ENCODE peak calls at places on chromosomes 13 and 19, in four cellular contexts. One of them, this sample, is unnamed.

GRCh38 chr19:5949792-5950305 is 28.1 kb downstream of the RANBP3 start:
- DNase-seq in CD4-positive, alpha-beta memory T cell: peak
- DNase-seq in psoas muscle: no peak
- DNase-seq in thoracic aorta: no peak
- DNase-seq in this sample: peak

GRCh38 chr13:66635526-66635925 is 594.6 kb downstream of the PCDH9 start:
- DNase-seq in CD4-positive, alpha-beta memory T cell: no peak
- DNase-seq in psoas muscle: no peak
- DNase-seq in thoracic aorta: no peak
- DNase-seq in this sample: no peak

GRCh38 chr19:15222738-15223648 is 9.3 kb downstream of the EPHX3 start:
- DNase-seq in CD4-positive, alpha-beta memory T cell: peak
- DNase-seq in psoas muscle: peak
- DNase-seq in thoracic aorta: peak
- DNase-seq in this sample: peak

GRCh38 chr19:47379398-47379938 is 30.4 kb downstream of the DHX34 start:
- DNase-seq in CD4-positive, alpha-beta memory T cell: no peak
- DNase-seq in psoas muscle: no peak
- DNase-seq in thoracic aorta: no peak
- DNase-seq in this sample: no peak

GRCh38 chr13:32278456-32278855 is 36.7 kb downstream of the ZAR1L start:
- DNase-seq in CD4-positive, alpha-beta memory T cell: no peak
- DNase-seq in psoas muscle: no peak
- DNase-seq in thoracic aorta: no peak
- DNase-seq in this sample: no peak

GRCh38 chr13:110138009-110138699 is 168.8 kb downstream of the COL4A1 start:
- DNase-seq in CD4-positive, alpha-beta memory T cell: peak
- DNase-seq in psoas muscle: peak
- DNase-seq in thoracic aorta: peak
- DNase-seq in this sample: peak

GRCh38 chr19:55369651-55370304 is 485 bp downstream of the IL11 start:
- DNase-seq in CD4-positive, alpha-beta memory T cell: no peak
- DNase-seq in psoas muscle: no peak
- DNase-seq in thoracic aorta: no peak
- DNase-seq in this sample: peak

GRCh38 chr19:35458821-35459391 is 10.8 kb downstream of the FFAR2 start:
- DNase-seq in CD4-positive, alpha-beta memory T cell: no peak
- DNase-seq in psoas muscle: peak
- DNase-seq in thoracic aorta: no peak
- DNase-seq in this sample: no peak

GRCh38 chr13:86446311-86446710 is 647.1 kb upstream of the SLITRK6 start:
- DNase-seq in CD4-positive, alpha-beta memory T cell: no peak
- DNase-seq in psoas muscle: no peak
- DNase-seq in thoracic aorta: no peak
- DNase-seq in this sample: no peak

GRCh38 chr13:97238432-97238831 is 16.3 kb downstream of the MBNL2 start:
- DNase-seq in CD4-positive, alpha-beta memory T cell: no peak
- DNase-seq in psoas muscle: no peak
- DNase-seq in thoracic aorta: no peak
- DNase-seq in this sample: no peak

GRCh38 chr13:28022848-28023518 is 34.5 kb upstream of the URAD start:
- DNase-seq in CD4-positive, alpha-beta memory T cell: no peak
- DNase-seq in psoas muscle: no peak
- DNase-seq in thoracic aorta: no peak
- DNase-seq in this sample: no peak

GRCh38 chr19:11288349-11288748 is 7.6 kb upstream of the TSPAN16 start:
- DNase-seq in CD4-positive, alpha-beta memory T cell: no peak
- DNase-seq in psoas muscle: no peak
- DNase-seq in thoracic aorta: no peak
- DNase-seq in this sample: no peak

GRCh38 chr19:35528218-35529038 is at the start of gene SBSN:
- DNase-seq in CD4-positive, alpha-beta memory T cell: no peak
- DNase-seq in psoas muscle: no peak
- DNase-seq in thoracic aorta: no peak
- DNase-seq in this sample: no peak

GRCh38 chr19:11261431-11261901 is 858 bp downstream of the DOCK6 start:
- DNase-seq in CD4-positive, alpha-beta memory T cell: no peak
- DNase-seq in psoas muscle: no peak
- DNase-seq in thoracic aorta: no peak
- DNase-seq in this sample: no peak

GRCh38 chr13:112893570-112894422 is 75.2 kb upstream of the MCF2L start:
- DNase-seq in CD4-positive, alpha-beta memory T cell: peak
- DNase-seq in psoas muscle: no peak
- DNase-seq in thoracic aorta: no peak
- DNase-seq in this sample: peak

GRCh38 chr19:38737297-38737865 is 6.9 kb downstream of the CAPN12 start:
- DNase-seq in CD4-positive, alpha-beta memory T cell: no peak
- DNase-seq in psoas muscle: no peak
- DNase-seq in thoracic aorta: no peak
- DNase-seq in this sample: no peak
- H3K27ac ChIP-seq in CD4-positive, alpha-beta memory T cell: no peak
- H3K27ac ChIP-seq in psoas muscle: no peak
- H3K27ac ChIP-seq in thoracic aorta: no peak
- H3K27ac ChIP-seq in this sample: no peak

DNA sequence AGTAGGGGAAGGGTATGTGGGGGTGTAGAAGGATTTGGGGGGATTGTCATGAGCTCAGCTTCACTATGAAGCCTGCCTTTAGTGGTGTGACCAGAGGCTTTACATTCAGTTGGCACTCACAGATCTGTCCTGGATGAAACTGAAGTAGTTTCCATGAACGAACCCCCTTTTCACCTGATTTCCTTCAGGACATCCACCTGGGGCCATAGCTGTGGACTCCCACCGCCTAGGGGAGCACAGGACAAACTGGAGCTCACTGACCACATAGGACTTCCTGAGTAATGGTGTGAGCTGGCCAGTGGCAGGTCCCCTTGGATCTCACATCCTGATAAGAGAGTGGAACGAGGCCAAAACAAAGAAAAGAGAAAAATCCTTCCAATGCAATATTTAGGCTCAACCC is 54.1 kb downstream of the MRPL57 start:
- DNase-seq in CD4-positive, alpha-beta memory T cell: no peak
- DNase-seq in psoas muscle: no peak
- DNase-seq in thoracic aorta: no peak
- DNase-seq in this sample: no peak
- H3K27ac ChIP-seq in CD4-positive, alpha-beta memory T cell: no peak
- H3K27ac ChIP-seq in psoas muscle: no peak
- H3K27ac ChIP-seq in thoracic aorta: no peak
- H3K27ac ChIP-seq in this sample: no peak

GRCh38 chr19:7355871-7356270 is 7.1 kb downstream of the ARHGEF18 start:
- DNase-seq in CD4-positive, alpha-beta memory T cell: no peak
- DNase-seq in psoas muscle: no peak
- DNase-seq in thoracic aorta: no peak
- DNase-seq in this sample: no peak
- H3K27ac ChIP-seq in CD4-positive, alpha-beta memory T cell: no peak
- H3K27ac ChIP-seq in psoas muscle: no peak
- H3K27ac ChIP-seq in thoracic aorta: no peak
- H3K27ac ChIP-seq in this sample: no peak

GRCh38 chr19:18330865-18331264 is 8.0 kb upstream of the LSM4 start:
- DNase-seq in CD4-positive, alpha-beta memory T cell: no peak
- DNase-seq in psoas muscle: no peak
- DNase-seq in thoracic aorta: no peak
- DNase-seq in this sample: no peak

GRCh38 chr19:18333680-18334079 is 6.7 kb upstream of the PGPEP1 start:
- DNase-seq in CD4-positive, alpha-beta memory T cell: no peak
- DNase-seq in psoas muscle: no peak
- DNase-seq in thoracic aorta: no peak
- DNase-seq in this sample: no peak

GRCh38 chr19:18336121-18336520 is 4.3 kb upstream of the PGPEP1 start:
- DNase-seq in CD4-positive, alpha-beta memory T cell: no peak
- DNase-seq in psoas muscle: no peak
- DNase-seq in thoracic aorta: no peak
- DNase-seq in this sample: no peak

GRCh38 chr19:18329035-18329376 is 6.1 kb upstream of the LSM4 start:
- DNase-seq in CD4-positive, alpha-beta memory T cell: no peak
- DNase-seq in psoas muscle: no peak
- DNase-seq in thoracic aorta: no peak
- DNase-seq in this sample: no peak

GRCh38 chr19:18332917-18333530 is 7.4 kb upstream of the PGPEP1 start:
- DNase-seq in CD4-positive, alpha-beta memory T cell: no peak
- DNase-seq in psoas muscle: no peak
- DNase-seq in thoracic aorta: no peak
- DNase-seq in this sample: no peak
- H3K27ac ChIP-seq in CD4-positive, alpha-beta memory T cell: no peak
- H3K27ac ChIP-seq in psoas muscle: no peak
- H3K27ac ChIP-seq in thoracic aorta: no peak
- H3K27ac ChIP-seq in this sample: no peak

DNA sequence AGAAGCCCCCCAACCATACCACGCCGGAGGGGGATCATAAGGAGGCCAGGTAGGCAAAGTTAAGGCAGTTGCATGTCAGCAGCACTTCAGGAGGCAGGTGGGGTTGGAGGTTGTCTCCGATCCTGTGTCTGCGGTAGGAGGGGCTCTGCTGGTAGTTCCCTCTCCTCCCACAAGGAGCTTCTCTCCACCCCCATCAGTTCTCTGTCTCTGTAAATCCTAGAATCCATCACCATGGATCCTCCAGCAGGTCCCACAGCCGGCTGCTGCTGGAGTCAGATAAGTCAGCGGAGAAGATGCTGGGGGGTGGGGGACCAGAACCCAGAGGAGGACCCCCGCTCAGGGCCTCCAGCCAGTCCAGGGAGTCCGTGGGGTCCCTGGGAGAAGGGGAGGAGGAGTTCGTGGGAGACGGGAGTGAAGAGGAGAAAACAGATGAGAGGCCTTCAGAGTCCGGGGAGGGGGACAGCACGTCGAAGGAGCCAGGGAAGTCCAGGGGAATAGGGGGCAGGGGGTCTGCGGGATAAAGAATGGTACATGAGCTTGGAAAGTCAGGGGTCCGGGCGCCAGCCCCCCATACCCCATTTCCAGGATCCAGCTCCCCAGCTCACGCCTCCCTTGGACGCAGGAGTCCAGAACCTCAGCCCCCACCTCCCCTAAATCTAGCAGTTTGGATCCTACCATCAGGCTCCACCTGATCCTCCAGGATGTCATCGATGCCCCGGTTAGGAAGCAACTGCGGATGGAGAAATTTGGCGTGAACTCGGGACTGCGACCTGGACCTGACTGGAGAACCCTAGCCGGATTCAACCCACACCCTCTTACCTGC is 6.3 kb downstream of the MAMSTR start:
- DNase-seq in CD4-positive, alpha-beta memory T cell: no peak
- DNase-seq in psoas muscle: no peak
- DNase-seq in thoracic aorta: no peak
- DNase-seq in this sample: no peak
- H3K27ac ChIP-seq in CD4-positive, alpha-beta memory T cell: peak
- H3K27ac ChIP-seq in psoas muscle: peak
- H3K27ac ChIP-seq in thoracic aorta: no peak
- H3K27ac ChIP-seq in this sample: no peak

GRCh38 chr13:36998624-36999041 is 507 bp downstream of the ALG5 start:
- DNase-seq in CD4-positive, alpha-beta memory T cell: no peak
- DNase-seq in psoas muscle: peak
- DNase-seq in thoracic aorta: no peak
- DNase-seq in this sample: peak
- H3K27ac ChIP-seq in CD4-positive, alpha-beta memory T cell: peak
- H3K27ac ChIP-seq in psoas muscle: peak
- H3K27ac ChIP-seq in thoracic aorta: peak
- H3K27ac ChIP-seq in this sample: peak

DNA sequence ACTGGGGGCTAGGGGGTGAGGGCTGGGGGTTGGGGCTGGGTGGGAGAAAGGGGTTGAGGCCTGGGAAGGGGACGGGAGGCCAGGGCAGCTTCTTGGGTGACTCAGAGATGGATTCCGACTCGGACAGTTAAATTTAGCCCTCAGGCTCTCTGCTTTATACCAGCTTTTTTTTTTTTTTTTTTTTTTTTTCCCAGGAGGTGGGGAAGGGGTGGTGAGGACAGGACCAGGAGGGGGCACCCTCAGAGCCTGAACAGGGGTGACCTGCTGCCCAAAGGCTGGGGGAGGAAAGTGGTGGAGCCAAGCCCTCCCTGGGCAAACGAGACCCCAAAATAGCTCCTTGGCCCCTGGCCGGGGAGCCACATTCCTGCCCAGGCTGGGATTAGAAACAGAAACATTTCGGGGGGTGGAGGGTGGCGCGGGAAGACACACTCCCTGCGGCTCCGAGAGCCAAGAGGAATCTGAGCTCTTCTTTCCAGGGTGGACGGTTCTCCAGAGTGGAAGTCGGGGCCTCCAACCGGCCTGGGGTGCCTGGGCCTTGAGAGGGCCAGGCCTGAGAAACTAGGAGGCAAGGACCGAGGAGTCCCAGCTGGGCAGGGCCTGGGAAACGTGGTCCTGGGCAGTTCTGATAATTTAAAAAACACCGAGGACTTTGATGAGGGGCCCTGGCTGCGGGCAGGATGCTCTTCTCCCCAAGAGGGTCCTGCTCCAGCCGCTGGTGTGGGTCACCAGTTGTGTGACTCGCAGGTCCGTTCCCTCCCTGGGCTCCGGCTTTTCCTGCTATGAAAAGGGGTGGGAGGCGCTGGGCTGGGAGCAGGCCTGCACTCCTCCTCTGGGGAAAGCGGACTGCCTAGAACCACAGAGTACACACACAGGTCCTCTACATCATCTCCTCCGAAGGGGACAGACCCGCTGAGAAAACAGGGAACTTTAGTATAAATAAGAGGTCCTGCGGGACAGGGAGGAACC is 813 bp upstream of the DMPK start:
- DNase-seq in CD4-positive, alpha-beta memory T cell: no peak
- DNase-seq in psoas muscle: peak
- DNase-seq in thoracic aorta: no peak
- DNase-seq in this sample: no peak
- H3K27ac ChIP-seq in CD4-positive, alpha-beta memory T cell: no peak
- H3K27ac ChIP-seq in psoas muscle: peak
- H3K27ac ChIP-seq in thoracic aorta: peak
- H3K27ac ChIP-seq in this sample: no peak

This sample was measured in CD4-positive, alpha-beta T cell.